ENCODE peak calls at places on chromosomes 1 and 21, in eight cellular contexts. L is Peyer's patch, Q is IMR-90, Y is K562, I is lower leg skin, P is breast epithelium, M is tibial nerve, E is ovary. R is an unnamed sample.

GRCh38 chr1:45012639-45013278 is 705 bp downstream of the UROD start:
- DNase-seq in L (peak), Q (peak), Y (peak), I (peak), P (peak), M (peak), E (peak), R (peak)

GRCh38 chr1:61091455-61091854 is 9.1 kb downstream of the NFIA start:
- DNase-seq in L (no peak), Q (no peak), Y (no peak), I (no peak), P (no peak), M (no peak), E (no peak), R (no peak)

GRCh38 chr1:116129537-116129936 is 18.3 kb downstream of the MAB21L3 start:
- DNase-seq in L (no peak), Q (no peak), Y (no peak), I (no peak), P (no peak), M (no peak), E (no peak), R (no peak)

GRCh38 chr1:203290261-203291089 is 14.8 kb upstream of the BTG2 start:
- DNase-seq in L (peak), Q (peak), Y (peak), I (peak), P (peak), M (peak), E (peak), R (peak)

GRCh38 chr1:40622936-40623629 is 42.4 kb downstream of the RIMS3 start:
- DNase-seq in L (peak), Q (no peak), Y (no peak), I (peak), P (peak), M (no peak), E (no peak), R (no peak)

GRCh38 chr1:57848406-57848805 is 424.5 kb upstream of the DAB1 start:
- DNase-seq in L (no peak), Q (no peak), Y (no peak), I (no peak), P (no peak), M (no peak), E (no peak), R (no peak)

GRCh38 chr1:212712451-212713303 is 13.0 kb upstream of the BATF3 start:
- DNase-seq in L (no peak), Q (peak), Y (no peak), I (no peak), P (no peak), M (no peak), E (no peak), R (no peak)

GRCh38 chr1:2352341-2353214 is 38.8 kb downstream of the MORN1 start:
- DNase-seq in L (no peak), Q (no peak), Y (no peak), I (no peak), P (no peak), M (no peak), E (no peak), R (peak)

GRCh38 chr1:30460661-30461060 is 262.7 kb downstream of the MATN1 start:
- DNase-seq in L (no peak), Q (no peak), Y (no peak), I (peak), P (peak), M (no peak), E (no peak), R (no peak)

GRCh38 chr1:75265792-75266191 is 131.6 kb downstream of the LHX8 start:
- DNase-seq in L (no peak), Q (peak), Y (peak), I (no peak), P (no peak), M (no peak), E (no peak), R (no peak)

GRCh38 chr1:56671542-56671941 is 26.4 kb downstream of the PRKAA2 start:
- DNase-seq in L (no peak), Q (no peak), Y (no peak), I (no peak), P (no peak), M (no peak), E (no peak), R (no peak)

GRCh38 chr1:167635233-167635648 is 5.2 kb downstream of the RCSD1 start:
- DNase-seq in L (no peak), Q (no peak), Y (peak), I (peak), P (no peak), M (no peak), E (no peak), R (no peak)

GRCh38 chr1:222928212-222928611 is 113.4 kb downstream of the DISP1 start:
- DNase-seq in L (no peak), Q (peak), Y (no peak), I (peak), P (no peak), M (peak), E (peak), R (peak)

GRCh38 chr21:17089121-17089520 is 423.7 kb upstream of the CXADR start:
- DNase-seq in L (no peak), Q (no peak), Y (no peak), I (no peak), P (no peak), M (no peak), E (no peak), R (no peak)

GRCh38 chr1:7641587-7642417 is 129.3 kb upstream of the VAMP3 start:
- DNase-seq in L (no peak), Q (no peak), Y (no peak), I (no peak), P (no peak), M (no peak), E (no peak), R (peak)

GRCh38 chr1:97623220-97623619 is 297.6 kb downstream of the DPYD start:
- DNase-seq in L (no peak), Q (no peak), Y (no peak), I (no peak), P (no peak), M (no peak), E (no peak), R (no peak)

GRCh38 chr1:1907098-1907736 is 7.8 kb upstream of the CALML6 start:
- DNase-seq in L (peak), Q (no peak), Y (no peak), I (peak), P (peak), M (no peak), E (no peak), R (peak)

GRCh38 chr1:109529895-109530456 is 9.7 kb upstream of the GPR61 start:
- DNase-seq in L (no peak), Q (no peak), Y (no peak), I (peak), P (no peak), M (no peak), E (no peak), R (no peak)

GRCh38 chr1:236733654-236734053 is 47.4 kb downstream of the ACTN2 start:
- DNase-seq in L (no peak), Q (no peak), Y (no peak), I (no peak), P (no peak), M (no peak), E (no peak), R (no peak)

GRCh38 chr1:200355815-200356214 is 54.0 kb downstream of the ZNF281 start:
- DNase-seq in L (no peak), Q (no peak), Y (no peak), I (no peak), P (no peak), M (no peak), E (no peak), R (no peak)

GRCh38 chr21:45869121-45870007 is 112.2 kb upstream of the COL6A1 start:
- DNase-seq in L (no peak), Q (peak), Y (no peak), I (peak), P (peak), M (no peak), E (no peak), R (no peak)

GRCh38 chr1:62621907-62622306 is 24.6 kb downstream of the ANGPTL3 start:
- DNase-seq in L (no peak), Q (peak), Y (no peak), I (no peak), P (no peak), M (no peak), E (peak), R (peak)

GRCh38 chr1:109980324-109981127 is 4.0 kb upstream of the AHCYL1 start:
- DNase-seq in L (no peak), Q (no peak), Y (no peak), I (no peak), P (no peak), M (no peak), E (no peak), R (peak)

GRCh38 chr1:223189903-223190724 is 47.1 kb upstream of the TLR5 start:
- DNase-seq in L (no peak), Q (peak), Y (no peak), I (no peak), P (no peak), M (no peak), E (no peak), R (no peak)

GRCh38 chr1:207453710-207454045 is 450 bp upstream of the CR2 start:
- DNase-seq in L (no peak), Q (no peak), Y (no peak), I (no peak), P (no peak), M (no peak), E (no peak), R (no peak)

DNA sequence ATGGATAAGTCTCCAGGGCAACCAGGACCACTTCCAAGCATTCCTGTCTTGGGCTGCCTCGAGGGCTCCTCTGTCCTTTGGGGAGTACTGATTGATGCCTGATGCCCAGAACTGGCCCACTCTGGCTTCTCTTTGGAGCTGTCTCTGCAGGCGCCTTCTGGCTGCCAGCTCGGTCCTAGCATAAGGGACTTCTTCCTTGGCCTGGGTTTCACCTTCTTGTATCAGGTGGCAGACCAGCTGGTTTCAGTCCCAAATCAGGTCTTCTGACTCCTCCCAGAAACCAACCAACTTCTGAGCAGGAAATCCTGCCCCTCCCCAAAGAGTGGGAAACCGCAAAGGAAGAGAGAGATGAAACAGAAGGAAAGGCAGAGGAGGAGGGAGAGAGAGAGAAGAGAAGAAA is 10.6 kb downstream of the G0S2 start:
- DNase-seq in L (no peak), Q (no peak), Y (no peak), I (no peak), P (no peak), M (no peak), E (no peak), R (no peak)
- TF ChIP-seq CTCF in L (no peak), Q (no peak), Y (no peak), I (no peak), P (no peak), M (no peak), E (no peak), R (no peak)

GRCh38 chr1:39491146-39491921 is at the start of gene BMP8A:
- DNase-seq in L (peak), Q (no peak), Y (peak), I (peak), P (no peak), M (no peak), E (peak), R (peak)
- TF ChIP-seq POLR2A in L (no peak), Q (no peak), Y (no peak), I (no peak), P (no peak), M (no peak), E (peak), R (no peak)

GRCh38 chr1:156120318-156120717 is 5.8 kb downstream of the LMNA start:
- DNase-seq in L (no peak), Q (no peak), Y (no peak), I (no peak), P (no peak), M (no peak), E (no peak), R (no peak)

GRCh38 chr1:156119503-156120209 is 5.1 kb downstream of the LMNA start:
- DNase-seq in L (no peak), Q (peak), Y (peak), I (no peak), P (no peak), M (no peak), E (no peak), R (no peak)

GRCh38 chr1:156123356-156124196 is 9.1 kb downstream of the LMNA start:
- DNase-seq in L (peak), Q (peak), Y (peak), I (peak), P (peak), M (peak), E (peak), R (peak)

GRCh38 chr1:156121441-156121840 is 6.9 kb downstream of the LMNA start:
- DNase-seq in L (no peak), Q (no peak), Y (no peak), I (no peak), P (no peak), M (no peak), E (no peak), R (no peak)

GRCh38 chr1:156122086-156122485 is 7.6 kb downstream of the LMNA start:
- DNase-seq in L (no peak), Q (no peak), Y (no peak), I (no peak), P (no peak), M (no peak), E (no peak), R (no peak)
- H3K4me3 ChIP-seq in L (no peak), Q (no peak), Y (no peak), I (no peak), P (peak), M (peak), E (peak), R (peak)

DNA sequence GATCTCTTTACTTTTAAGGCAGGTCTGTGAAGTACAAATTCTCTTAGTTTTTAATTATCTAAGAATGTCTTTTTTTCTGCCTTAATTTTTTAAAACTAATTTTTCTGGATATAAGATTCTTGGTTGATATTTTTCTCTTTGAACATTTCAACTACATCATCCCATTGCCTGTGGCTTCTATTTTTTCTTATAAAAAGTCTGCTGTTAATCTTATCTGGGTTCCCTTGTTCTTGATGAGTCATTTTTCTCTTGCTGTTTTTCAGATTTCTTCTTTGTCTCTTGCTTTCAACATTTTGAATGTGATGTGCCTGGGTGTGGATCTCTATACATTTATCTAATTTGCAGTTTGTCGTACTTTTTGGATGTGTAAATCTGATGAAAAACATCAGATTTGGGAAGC is 525.2 kb upstream of the PBX1 start:
- DNase-seq in L (no peak), Q (no peak), Y (no peak), I (no peak), P (no peak), M (no peak), E (no peak), R (no peak)
- TF ChIP-seq CTCF in L (no peak), Q (no peak), Y (no peak), I (no peak), P (no peak), M (no peak), E (no peak), R (no peak)

DNA sequence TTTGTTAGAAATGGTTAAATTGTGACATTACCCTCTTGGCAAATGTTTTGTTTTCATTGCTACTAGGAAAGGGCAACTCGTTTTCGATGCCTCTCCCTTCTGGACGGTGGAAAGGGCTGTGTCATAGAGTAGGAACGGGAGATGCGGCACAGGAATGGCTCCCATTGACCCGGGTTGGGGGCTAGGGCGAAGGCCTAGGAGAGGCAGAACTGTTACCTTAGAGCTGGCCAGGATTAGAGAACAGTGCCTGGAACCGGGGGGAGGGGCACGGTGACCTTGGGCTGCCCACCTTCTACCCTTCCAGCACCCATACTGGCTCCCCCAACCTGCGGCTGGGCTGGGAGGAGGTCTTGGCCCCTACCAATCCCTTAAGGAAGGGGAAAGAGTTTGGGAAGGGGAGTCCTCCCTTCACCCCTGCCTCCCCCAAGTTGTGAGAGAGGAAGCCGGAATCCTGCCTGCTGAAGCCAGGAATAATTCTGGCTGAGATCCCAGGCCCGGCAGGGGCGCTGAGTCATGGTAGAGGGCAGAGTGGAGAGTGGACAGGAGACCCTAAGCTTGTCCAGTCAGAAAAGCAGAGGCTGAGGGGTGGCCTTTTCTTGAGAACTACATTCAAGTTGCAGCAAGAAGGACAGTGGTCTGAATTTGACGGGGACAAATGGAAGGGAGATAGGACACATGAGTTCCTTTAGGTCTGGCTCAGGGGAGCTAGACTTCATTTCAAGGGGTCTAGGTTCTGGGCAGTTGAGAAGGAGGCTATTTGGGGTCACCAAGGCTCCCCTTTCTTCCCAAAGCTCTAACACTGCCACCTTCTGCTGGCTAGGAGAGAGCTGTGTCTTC is 8.2 kb downstream of the LMNA start:
- DNase-seq in L (no peak), Q (peak), Y (peak), I (peak), P (peak), M (no peak), E (peak), R (peak)
- TF ChIP-seq POLR2A in L (peak), Q (peak), Y (peak), I (no peak), P (peak), M (no peak), E (peak), R (peak)

GRCh38 chr1:234970731-234971476 is 157.7 kb downstream of the TOMM20 start:
- DNase-seq in L (peak), Q (peak), Y (no peak), I (peak), P (peak), M (peak), E (peak), R (peak)
- H3K4me3 ChIP-seq in L (no peak), Q (no peak), Y (no peak), I (no peak), P (peak), M (no peak), E (no peak), R (no peak)

GRCh38 chr1:35769188-35769758 is 505 bp downstream of the CLSPN start:
- DNase-seq in L (peak), Q (peak), Y (peak), I (peak), P (peak), M (peak), E (peak), R (peak)
- TF ChIP-seq CTCF in L (no peak), Q (no peak), Y (peak), I (no peak), P (no peak), M (no peak), E (no peak), R (peak)

DNA sequence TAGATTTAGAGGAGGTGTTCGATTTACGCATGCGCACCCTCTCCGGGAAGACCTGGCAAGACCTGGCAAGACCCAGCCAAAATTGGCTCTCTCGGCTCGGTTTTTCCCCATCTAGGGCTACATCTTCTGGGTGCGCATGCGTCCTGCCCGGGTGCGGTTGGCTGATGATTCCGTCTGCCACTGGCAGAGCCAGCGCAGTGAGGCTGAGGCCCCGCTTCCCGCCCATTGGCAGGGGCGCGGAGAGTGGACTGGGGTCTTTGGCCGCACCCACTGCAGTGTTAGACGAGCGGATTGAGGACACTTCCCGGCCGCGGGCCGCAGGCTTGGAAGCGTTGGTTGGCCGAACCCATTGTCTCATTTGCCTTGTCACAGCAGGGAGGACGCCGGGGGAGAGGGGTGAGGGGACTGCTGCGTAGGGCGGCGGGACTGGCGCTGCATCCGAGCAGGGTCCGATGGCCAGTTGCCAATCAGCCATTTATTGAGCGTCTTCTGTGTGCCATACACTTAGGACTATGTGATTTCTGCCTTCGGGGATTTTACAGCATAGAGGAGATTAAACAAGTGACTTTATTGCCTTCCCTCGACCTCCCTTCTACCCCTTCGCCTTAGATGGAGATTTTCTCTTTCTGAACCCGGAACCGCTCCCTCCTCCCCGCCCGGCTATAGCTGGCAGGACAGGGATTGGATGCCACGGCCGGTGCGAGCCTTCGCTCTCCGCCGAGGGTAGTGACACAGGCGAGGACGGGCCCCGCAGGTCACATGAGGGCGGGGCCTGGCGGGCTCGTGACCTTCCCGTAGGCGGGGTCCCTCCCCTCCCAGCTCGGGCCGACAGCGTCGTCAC is 43.7 kb downstream of the MEF2D start:
- DNase-seq in L (peak), Q (peak), Y (peak), I (peak), P (peak), M (peak), E (peak), R (peak)
- TF ChIP-seq POLR2A in L (peak), Q (peak), Y (peak), I (no peak), P (peak), M (peak), E (peak), R (peak)

GRCh38 chr1:244573768-244574167 is 79.2 kb upstream of the DESI2 start:
- DNase-seq in L (no peak), Q (no peak), Y (no peak), I (no peak), P (no peak), M (no peak), E (no peak), R (no peak)

GRCh38 chr1:244576259-244576892 is 76.5 kb upstream of the DESI2 start:
- DNase-seq in L (no peak), Q (no peak), Y (no peak), I (no peak), P (no peak), M (no peak), E (no peak), R (no peak)
- H3K4me3 ChIP-seq in L (no peak), Q (no peak), Y (no peak), I (no peak), P (no peak), M (no peak), E (no peak), R (no peak)

DNA sequence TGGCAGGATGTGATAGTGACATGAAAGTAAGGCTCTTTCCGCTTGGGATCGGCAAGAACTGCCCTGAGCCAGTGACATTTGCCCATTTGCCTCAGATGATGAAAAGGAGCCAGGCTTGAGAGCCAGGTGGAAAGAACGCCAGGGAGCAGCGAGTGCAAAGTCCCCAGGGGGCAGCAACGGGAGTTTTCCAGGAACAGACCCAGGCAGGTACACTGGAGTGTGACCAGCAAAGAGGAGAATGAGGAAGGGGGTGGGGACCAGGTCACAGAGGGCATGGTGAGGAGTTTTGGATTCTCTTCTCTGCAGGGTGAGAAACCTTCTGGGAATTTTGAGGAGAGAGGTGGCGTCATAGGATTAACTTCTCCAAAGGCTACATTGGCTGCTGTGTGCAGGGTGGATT is 10.8 kb upstream of the ETS2 start:
- DNase-seq in L (no peak), Q (no peak), Y (no peak), I (no peak), P (no peak), M (no peak), E (no peak), R (peak)
- TF ChIP-seq CTCF in L (no peak), Q (no peak), Y (peak), I (no peak), P (no peak), M (no peak), E (no peak), R (no peak)